ENCODE peak calls at places on chromosomes 3 and 15, in nine cellular contexts. O is testis, P is HepG2, B is A549, S is suprapubic skin, W is thyroid gland, X is right lobe of liver, I is heart left ventricle, Q is IMR-90. A is an unnamed sample. For H3K4me1, the result is how much of the 10 kb centered on the place peaks cover.

GRCh38 chr3:119762876-119763275 is 19.0 kb upstream of the NR1I2 start:
- DNase-seq in O (no peak), P (no peak), B (no peak), S (no peak), W (no peak), X (no peak), I (no peak), Q (no peak), A (no peak)

GRCh38 chr3:100209948-100210776 is 50.6 kb upstream of the TBC1D23 start:
- DNase-seq in O (no peak), P (peak), B (no peak), S (no peak), W (no peak), X (no peak), I (no peak), Q (peak), A (no peak)

GRCh38 chr3:33360136-33360825 is 79.9 kb downstream of the UBP1 start:
- DNase-seq in O (no peak), P (peak), B (peak), S (no peak), W (no peak), X (no peak), I (no peak), Q (peak), A (no peak)

GRCh38 chr3:45948409-45948808 is 5.1 kb downstream of the CXCR6 start:
- DNase-seq in O (no peak), P (no peak), B (no peak), S (no peak), W (no peak), X (no peak), I (no peak), Q (peak), A (no peak)

GRCh38 chr3:126487151-126487771 is 11.6 kb upstream of the ZXDC start:
- DNase-seq in O (peak), P (peak), B (no peak), S (peak), W (no peak), X (no peak), I (peak), Q (no peak), A (peak)

GRCh38 chr3:17478673-17479072 is 263.8 kb downstream of the TBC1D5 start:
- DNase-seq in O (no peak), P (peak), B (peak), S (no peak), W (no peak), X (no peak), I (no peak), Q (peak), A (no peak)

GRCh38 chr15:69829974-69830373 is 267.7 kb downstream of the TLE3 start:
- DNase-seq in O (no peak), P (no peak), B (no peak), S (no peak), W (no peak), X (no peak), I (no peak), Q (no peak), A (no peak)

GRCh38 chr15:26091184-26091583 is 228.1 kb upstream of the ATP10A start:
- DNase-seq in O (no peak), P (no peak), B (no peak), S (no peak), W (no peak), X (no peak), I (no peak), Q (no peak), A (no peak)

GRCh38 chr3:197209366-197210260 is 88.8 kb downstream of the DLG1 start:
- DNase-seq in O (no peak), P (no peak), B (no peak), S (no peak), W (no peak), X (no peak), I (no peak), Q (no peak), A (no peak)

GRCh38 chr3:60504827-60505457 is 746.3 kb downstream of the FHIT start:
- DNase-seq in O (no peak), P (no peak), B (no peak), S (no peak), W (no peak), X (no peak), I (no peak), Q (no peak), A (no peak)

GRCh38 chr3:143139786-143140185 is 20.2 kb downstream of the CHST2 start:
- DNase-seq in O (no peak), P (no peak), B (no peak), S (no peak), W (no peak), X (no peak), I (peak), Q (peak), A (no peak)

GRCh38 chr3:33271324-33271723 is 5.9 kb upstream of the FBXL2 start:
- DNase-seq in O (no peak), P (peak), B (no peak), S (no peak), W (no peak), X (no peak), I (no peak), Q (no peak), A (no peak)

GRCh38 chr3:195078891-195079440 is 192.0 kb downstream of the XXYLT1 start:
- DNase-seq in O (no peak), P (no peak), B (no peak), S (no peak), W (no peak), X (no peak), I (no peak), Q (no peak), A (no peak)

GRCh38 chr15:75140080-75140879 is 61.4 kb upstream of the C15orf39 start:
- DNase-seq in O (peak), P (peak), B (no peak), S (no peak), W (no peak), X (no peak), I (no peak), Q (no peak), A (no peak)

GRCh38 chr15:56959318-56959648 is 40.8 kb downstream of the TCF12 start:
- DNase-seq in O (no peak), P (peak), B (no peak), S (no peak), W (no peak), X (no peak), I (no peak), Q (no peak), A (no peak)

GRCh38 chr3:52606373-52607085 is 70.1 kb downstream of the UQCC5 start:
- DNase-seq in O (no peak), P (peak), B (peak), S (no peak), W (peak), X (peak), I (peak), Q (peak), A (no peak)

GRCh38 chr3:164832216-164832615 is 246.1 kb downstream of the SI start:
- DNase-seq in O (no peak), P (no peak), B (no peak), S (no peak), W (no peak), X (no peak), I (no peak), Q (no peak), A (no peak)

GRCh38 chr15:74208901-74209559 is 6.4 kb upstream of the STRA6 start:
- DNase-seq in O (no peak), P (peak), B (no peak), S (no peak), W (no peak), X (no peak), I (no peak), Q (peak), A (no peak)

GRCh38 chr15:77457619-77458265 is 37.1 kb downstream of the HMG20A start:
- DNase-seq in O (no peak), P (no peak), B (no peak), S (no peak), W (no peak), X (no peak), I (no peak), Q (peak), A (no peak)

GRCh38 chr3:109773006-109773405 is 435.7 kb upstream of the DPPA4 start:
- DNase-seq in O (no peak), P (no peak), B (no peak), S (no peak), W (no peak), X (no peak), I (no peak), Q (peak), A (no peak)

GRCh38 chr3:175495331-175495730 is 636.2 kb downstream of the NAALADL2 start:
- DNase-seq in O (no peak), P (no peak), B (no peak), S (no peak), W (no peak), X (no peak), I (no peak), Q (no peak), A (no peak)

GRCh38 chr3:111730143-111730542 is 128.9 kb upstream of the PHLDB2 start:
- DNase-seq in O (no peak), P (no peak), B (no peak), S (no peak), W (no peak), X (no peak), I (no peak), Q (no peak), A (no peak)

GRCh38 chr3:111733154-111733553 is 125.9 kb upstream of the PHLDB2 start:
- DNase-seq in O (no peak), P (peak), B (no peak), S (no peak), W (no peak), X (peak), I (no peak), Q (no peak), A (no peak)

GRCh38 chr3:111733856-111734255 is 125.2 kb upstream of the PHLDB2 start:
- DNase-seq in O (no peak), P (no peak), B (no peak), S (no peak), W (no peak), X (no peak), I (no peak), Q (no peak), A (no peak)

GRCh38 chr3:111734652-111735051 is 124.4 kb upstream of the PHLDB2 start:
- DNase-seq in O (no peak), P (no peak), B (no peak), S (no peak), W (no peak), X (no peak), I (no peak), Q (no peak), A (no peak)

DNA sequence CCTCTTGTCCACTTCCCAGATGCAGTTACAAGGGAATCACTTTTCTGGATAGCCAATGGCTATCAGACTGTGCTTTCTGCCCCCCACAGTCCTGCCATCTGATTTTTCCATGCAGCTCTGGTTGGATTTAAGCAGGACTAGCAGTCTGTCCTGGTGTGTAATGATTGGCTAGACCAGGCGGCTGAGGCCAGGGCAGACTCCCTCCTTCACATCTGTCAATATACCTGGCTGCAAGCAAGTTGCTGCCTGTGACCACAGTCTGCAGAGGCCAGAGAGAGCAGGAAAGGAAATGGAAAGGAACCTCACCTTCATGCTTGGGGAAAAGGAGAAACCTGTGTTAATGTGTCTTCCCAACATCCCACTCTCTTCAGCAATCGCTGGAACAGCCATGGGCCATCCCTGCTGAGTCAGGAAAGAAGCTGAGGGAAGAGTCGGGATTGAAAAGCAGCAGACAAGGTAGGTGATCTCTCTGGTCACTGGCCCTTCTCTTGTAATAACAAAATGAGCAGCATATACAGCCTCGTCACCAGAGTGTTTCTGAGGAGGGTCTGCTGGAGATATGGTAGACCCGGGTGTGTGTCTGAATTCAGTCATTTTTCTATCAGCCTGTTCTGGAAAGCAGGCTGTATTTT is 126.7 kb upstream of the PHLDB2 start:
- DNase-seq in O (no peak), P (peak), B (no peak), S (no peak), W (no peak), X (peak), I (no peak), Q (no peak), A (no peak)
- H3K4me1 ChIP-seq in O (under half), P (half or more), B (half or more), S (under half), W (under half), X (under half), I (under half), Q (under half), A (under half)

GRCh38 chr15:39595621-39596221 is 14.8 kb downstream of the THBS1 start:
- DNase-seq in O (no peak), P (no peak), B (no peak), S (no peak), W (no peak), X (no peak), I (no peak), Q (peak), A (no peak)
- TF ChIP-seq POLR2A in O (no peak), P (no peak), B (no peak), S (no peak), W (no peak), X (no peak), I (no peak), Q (no peak), A (no peak)

DNA sequence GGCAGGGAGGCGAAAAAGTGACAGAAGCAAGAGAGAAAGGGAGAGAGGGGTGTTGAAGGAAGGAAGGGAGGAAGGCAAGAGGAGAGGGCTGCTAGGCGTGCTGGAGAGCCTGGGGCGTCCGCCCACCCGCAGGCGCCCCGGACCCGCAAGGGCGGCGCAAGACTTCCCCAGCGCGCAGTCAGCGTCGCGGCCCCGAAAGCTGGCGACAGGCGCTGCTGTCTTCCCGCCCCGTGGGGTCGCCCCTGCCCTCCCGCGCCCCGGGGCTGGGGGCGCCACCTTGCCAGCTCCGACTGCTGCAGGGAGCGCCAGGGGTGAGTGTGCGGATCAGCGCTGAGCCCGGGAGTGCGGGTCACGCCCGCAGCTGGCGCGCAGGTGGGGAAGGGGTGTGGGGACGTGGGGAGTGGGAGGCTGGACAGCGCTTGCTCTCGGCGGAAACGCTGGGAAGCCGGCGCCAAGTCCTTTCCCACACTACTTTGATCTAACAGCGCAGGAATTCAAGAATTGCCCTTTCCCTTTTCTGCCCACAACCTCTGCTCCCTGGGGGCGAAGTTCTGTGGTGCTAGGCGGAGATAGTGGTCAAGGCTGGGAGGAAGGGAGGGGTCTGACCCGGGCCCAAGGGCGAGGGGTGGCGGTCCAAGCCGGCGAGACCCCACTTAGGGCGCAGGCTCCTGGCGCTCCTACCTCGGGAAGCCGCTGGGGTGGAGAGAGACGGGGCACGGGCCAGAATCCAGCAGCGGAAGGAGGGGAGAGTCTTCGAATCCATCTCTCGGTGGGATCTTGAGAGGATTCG is 266.1 kb downstream of the CGGBP1 start:
- DNase-seq in O (peak), P (no peak), B (peak), S (no peak), W (no peak), X (no peak), I (no peak), Q (no peak), A (no peak)
- H3K4me3 ChIP-seq in O (peak), P (peak), B (peak), S (peak), W (no peak), X (peak), I (peak), Q (no peak), A (peak)

GRCh38 chr3:141722076-141722475 is 16.0 kb upstream of the RNF7 start:
- DNase-seq in O (no peak), P (no peak), B (no peak), S (no peak), W (no peak), X (no peak), I (no peak), Q (no peak), A (no peak)
- H3K4me1 ChIP-seq in O (under half), P (under half), B (under half), S (under half), W (under half), X (under half), I (under half), Q (under half), A (under half)

GRCh38 chr3:38455639-38456430 is 2.1 kb downstream of the ACVR2B start:
- DNase-seq in O (peak), P (no peak), B (no peak), S (no peak), W (peak), X (no peak), I (peak), Q (peak), A (peak)
- TF ChIP-seq POLR2A in O (no peak), P (no peak), B (no peak), S (no peak), W (no peak), X (peak), I (no peak), Q (no peak), A (peak)

GRCh38 chr3:190293621-190294020 is 28.6 kb downstream of the CLDN1 start:
- DNase-seq in O (no peak), P (peak), B (no peak), S (no peak), W (no peak), X (no peak), I (no peak), Q (no peak), A (no peak)
- H3K4me3 ChIP-seq in O (no peak), P (no peak), B (no peak), S (no peak), W (no peak), X (no peak), I (no peak), Q (no peak), A (no peak)